ENCODE peak calls at places on chromosomes 12 and 14, in four cellular contexts. One of them, this sample, is unnamed.

GRCh38 chr12:92779902-92780301 is 77.1 kb downstream of the PLEKHG7 start:
- DNase-seq in HepG2: no peak
- DNase-seq in K562: no peak
- DNase-seq in WTC11: no peak
- DNase-seq in this sample: no peak

GRCh38 chr12:118404876-118405521 is 28.6 kb downstream of the SUDS3 start:
- DNase-seq in HepG2: peak
- DNase-seq in K562: peak
- DNase-seq in WTC11: peak
- DNase-seq in this sample: peak

GRCh38 chr12:14723763-14724162 is 27.4 kb upstream of the GUCY2C start:
- DNase-seq in K562: peak
- DNase-seq in WTC11: peak
- DNase-seq in HepG2: peak
- DNase-seq in this sample: peak

GRCh38 chr12:6197996-6198395 is 2.2 kb upstream of the CD9 start:
- DNase-seq in K562: no peak
- DNase-seq in HepG2: no peak
- DNase-seq in WTC11: peak
- DNase-seq in this sample: no peak

GRCh38 chr14:69768873-69769272 is 1.9 kb downstream of the SRSF5 start:
- DNase-seq in HepG2: no peak
- DNase-seq in K562: no peak
- DNase-seq in WTC11: no peak
- DNase-seq in this sample: no peak

GRCh38 chr14:32934891-32935633 is 3.6 kb upstream of the NPAS3 start:
- DNase-seq in HepG2: no peak
- DNase-seq in WTC11: peak
- DNase-seq in K562: no peak
- DNase-seq in this sample: no peak

GRCh38 chr12:25764892-25765291 is 193.6 kb upstream of the RASSF8 start:
- DNase-seq in K562: no peak
- DNase-seq in WTC11: no peak
- DNase-seq in HepG2: no peak
- DNase-seq in this sample: no peak

GRCh38 chr12:69933115-69933552 is 108.1 kb downstream of the MYRFL start:
- DNase-seq in HepG2: no peak
- DNase-seq in WTC11: peak
- DNase-seq in K562: no peak
- DNase-seq in this sample: no peak

GRCh38 chr14:20530771-20531571 is 25.6 kb downstream of the RNASE10 start:
- DNase-seq in WTC11: peak
- DNase-seq in HepG2: peak
- DNase-seq in K562: peak
- DNase-seq in this sample: peak

GRCh38 chr12:124359671-124360581 is 65.0 kb downstream of the RFLNA start:
- DNase-seq in HepG2: no peak
- DNase-seq in WTC11: no peak
- DNase-seq in K562: no peak
- DNase-seq in this sample: no peak

GRCh38 chr12:78981-79380 is 12.4 kb downstream of the IQSEC3 start:
- DNase-seq in WTC11: no peak
- DNase-seq in HepG2: no peak
- DNase-seq in K562: no peak
- DNase-seq in this sample: no peak

GRCh38 chr12:116194935-116195431 is 82.5 kb downstream of the MED13L start:
- DNase-seq in K562: no peak
- DNase-seq in WTC11: no peak
- DNase-seq in HepG2: no peak
- DNase-seq in this sample: peak

GRCh38 chr14:69298131-69299071 is 38.4 kb downstream of the GALNT16 start:
- DNase-seq in WTC11: no peak
- DNase-seq in K562: no peak
- DNase-seq in HepG2: no peak
- DNase-seq in this sample: no peak

GRCh38 chr14:72947366-72948160 is 21.3 kb downstream of the DCAF4 start:
- DNase-seq in K562: no peak
- DNase-seq in WTC11: no peak
- DNase-seq in HepG2: no peak
- DNase-seq in this sample: no peak

GRCh38 chr12:2138294-2138693 is 85.5 kb downstream of the CACNA1C start:
- DNase-seq in WTC11: no peak
- DNase-seq in HepG2: no peak
- DNase-seq in K562: no peak
- DNase-seq in this sample: no peak

GRCh38 chr12:50641566-50641965 is 122.3 kb upstream of the ATF1 start:
- DNase-seq in K562: peak
- DNase-seq in HepG2: no peak
- DNase-seq in WTC11: peak
- DNase-seq in this sample: no peak

GRCh38 chr14:68807148-68807600 is 14.3 kb upstream of the ZFP36L1 start:
- DNase-seq in K562: peak
- DNase-seq in HepG2: peak
- DNase-seq in WTC11: no peak
- DNase-seq in this sample: no peak

GRCh38 chr14:31263485-31264133 is 56.0 kb upstream of the HECTD1 start:
- DNase-seq in WTC11: no peak
- DNase-seq in K562: no peak
- DNase-seq in HepG2: peak
- DNase-seq in this sample: no peak

GRCh38 chr14:100530270-100531072 is 56.7 kb downstream of the BEGAIN start:
- DNase-seq in WTC11: peak
- DNase-seq in HepG2: no peak
- DNase-seq in K562: peak
- DNase-seq in this sample: no peak

GRCh38 chr14:92513204-92513965 is at the start of gene RIN3:
- DNase-seq in K562: no peak
- DNase-seq in WTC11: peak
- DNase-seq in HepG2: peak
- DNase-seq in this sample: no peak

GRCh38 chr12:121697093-121697698 is 15.4 kb upstream of the TMEM120B start:
- DNase-seq in K562: peak
- DNase-seq in HepG2: peak
- DNase-seq in WTC11: no peak
- DNase-seq in this sample: no peak

GRCh38 chr12:68480526-68480925 is 130.2 kb upstream of the RAP1B start:
- DNase-seq in K562: no peak
- DNase-seq in HepG2: no peak
- DNase-seq in WTC11: no peak
- DNase-seq in this sample: no peak

GRCh38 chr12:68482014-68482413 is 128.7 kb upstream of the RAP1B start:
- DNase-seq in WTC11: no peak
- DNase-seq in K562: no peak
- DNase-seq in HepG2: no peak
- DNase-seq in this sample: no peak

GRCh38 chr12:68483592-68484373 is 126.9 kb upstream of the RAP1B start:
- DNase-seq in WTC11: no peak
- DNase-seq in K562: no peak
- DNase-seq in HepG2: no peak
- DNase-seq in this sample: no peak

GRCh38 chr12:68481181-68481941 is 129.3 kb upstream of the RAP1B start:
- DNase-seq in K562: no peak
- DNase-seq in HepG2: no peak
- DNase-seq in WTC11: no peak
- DNase-seq in this sample: peak

GRCh38 chr12:68482660-68483059 is 128.0 kb upstream of the RAP1B start:
- DNase-seq in K562: no peak
- DNase-seq in HepG2: no peak
- DNase-seq in WTC11: no peak
- DNase-seq in this sample: peak
- TF ChIP-seq TCF7 in K562: no peak
- TF ChIP-seq TCF7 in HepG2: no peak
- TF ChIP-seq TCF7 in WTC11: no peak
- TF ChIP-seq TCF7 in this sample: no peak

DNA sequence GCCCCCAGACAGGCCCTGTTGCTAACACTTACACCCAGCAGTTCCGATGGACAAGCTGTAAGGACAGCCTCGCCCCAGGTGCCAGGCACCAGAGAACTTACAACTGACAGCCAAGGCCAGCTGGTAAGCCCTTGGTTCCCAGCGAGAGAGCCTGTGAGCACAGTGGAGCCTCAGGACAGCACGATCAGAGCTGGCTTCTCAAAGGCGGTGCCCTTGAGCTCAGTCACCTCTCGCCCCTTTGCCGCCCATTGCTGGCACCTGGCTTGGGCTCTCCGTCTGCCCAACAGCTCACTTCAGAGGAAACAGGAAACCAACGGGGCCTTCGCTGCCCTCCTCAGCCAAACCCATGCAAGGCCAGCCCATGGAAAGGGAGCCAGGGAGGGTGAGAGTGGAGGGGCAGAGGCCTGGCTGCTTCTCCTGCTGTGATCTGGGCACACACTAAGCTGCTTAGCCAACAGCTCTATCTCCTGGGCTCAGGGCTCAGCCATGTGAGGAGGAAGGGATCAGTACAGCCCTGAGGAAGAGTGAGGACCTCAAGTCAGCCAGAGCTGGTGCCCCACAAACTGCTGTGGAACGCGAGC is 98.5 kb downstream of the SINHCAF start:
- DNase-seq in HepG2: no peak
- DNase-seq in K562: no peak
- DNase-seq in WTC11: no peak
- DNase-seq in this sample: no peak
- TF ChIP-seq TCF7 in HepG2: no peak
- TF ChIP-seq TCF7 in K562: no peak
- TF ChIP-seq TCF7 in WTC11: no peak
- TF ChIP-seq TCF7 in this sample: no peak

DNA sequence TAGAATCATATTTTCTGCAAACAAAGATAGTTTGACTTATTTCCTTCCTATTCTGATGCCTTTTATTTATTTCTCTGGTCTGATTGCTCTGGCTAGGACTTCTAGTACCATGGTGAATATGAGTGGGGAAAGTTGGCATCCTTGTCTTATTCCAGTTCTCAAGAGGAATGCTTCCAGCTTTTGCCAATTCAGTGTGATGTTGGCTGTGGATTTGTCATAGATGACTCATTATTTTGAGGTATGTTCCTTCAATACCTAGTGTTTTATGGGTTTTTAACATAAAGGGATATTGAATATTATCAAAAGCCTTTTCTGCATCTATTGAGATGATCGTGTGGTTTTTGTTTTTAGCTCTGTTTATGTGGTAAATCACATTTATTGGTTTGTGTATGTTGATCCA is 139.4 kb upstream of the CNTN1 start:
- DNase-seq in WTC11: no peak
- DNase-seq in K562: no peak
- DNase-seq in HepG2: no peak
- DNase-seq in this sample: no peak
- TF ChIP-seq TCF7 in WTC11: no peak
- TF ChIP-seq TCF7 in K562: no peak
- TF ChIP-seq TCF7 in HepG2: no peak
- TF ChIP-seq TCF7 in this sample: no peak

GRCh38 chr12:33432992-33433391 is 6.6 kb downstream of the SYT10 start:
- DNase-seq in HepG2: no peak
- DNase-seq in K562: no peak
- DNase-seq in WTC11: no peak
- DNase-seq in this sample: no peak
- TF ChIP-seq TCF7 in HepG2: no peak
- TF ChIP-seq TCF7 in K562: no peak
- TF ChIP-seq TCF7 in WTC11: no peak
- TF ChIP-seq TCF7 in this sample: no peak

GRCh38 chr12:47822863-47823262 is 3.2 kb upstream of the HDAC7 start:
- DNase-seq in WTC11: no peak
- DNase-seq in HepG2: no peak
- DNase-seq in K562: no peak
- DNase-seq in this sample: no peak
- TF ChIP-seq TCF7 in WTC11: no peak
- TF ChIP-seq TCF7 in HepG2: no peak
- TF ChIP-seq TCF7 in K562: no peak
- TF ChIP-seq TCF7 in this sample: no peak

DNA sequence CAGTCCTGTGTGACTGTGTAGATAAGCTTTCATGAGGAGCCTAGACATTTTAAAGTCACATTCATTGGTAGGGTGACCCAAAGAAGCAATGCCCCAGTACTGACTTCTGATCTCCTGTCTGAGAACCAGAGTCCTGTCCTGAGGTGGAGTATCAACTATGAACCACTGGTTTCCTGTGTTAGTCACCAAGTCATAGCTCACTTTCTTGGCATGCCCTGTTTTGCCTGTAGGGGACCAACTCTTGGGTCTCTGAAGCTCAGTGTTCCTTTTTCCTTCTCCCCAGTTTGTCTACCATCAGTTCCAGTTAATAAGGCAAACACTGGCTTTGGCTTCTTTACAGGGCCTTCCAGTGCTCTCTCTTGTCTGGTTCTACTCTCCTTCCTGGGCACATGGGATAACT is 97.4 kb downstream of the C12orf75 start:
- DNase-seq in HepG2: no peak
- DNase-seq in K562: no peak
- DNase-seq in WTC11: no peak
- DNase-seq in this sample: no peak
- TF ChIP-seq TCF7 in HepG2: no peak
- TF ChIP-seq TCF7 in K562: no peak
- TF ChIP-seq TCF7 in WTC11: no peak
- TF ChIP-seq TCF7 in this sample: no peak

This sample was measured in GM12878.